ENCODE peak calls at places on chromosomes 5 and 9, in four cellular contexts. E, T, P and F are unnamed samples.
A peak's percentile ranks its signal among the peaks of the same experiment; 100 is the strongest.

GRCh38 chr9:72589684-72590555 is 68.5 kb downstream of the TMC1 start:
- DNase-seq in E (peak; percentile 16), T (no peak), P (no peak), F (no peak)

GRCh38 chr9:14895806-14896205 is 14.4 kb downstream of the FREM1 start:
- DNase-seq in E (peak; percentile 3), T (no peak), P (no peak), F (no peak)

GRCh38 chr9:113568481-113569321 is 105.2 kb downstream of the RGS3 start:
- DNase-seq in E (peak; percentile 43), T (peak; percentile 13), P (no peak), F (peak; percentile 49)

GRCh38 chr9:134361426-134361825 is 35.2 kb downstream of the RXRA start:
- DNase-seq in E (no peak), T (no peak), P (no peak), F (no peak)

GRCh38 chr9:83701769-83702168 is 6.0 kb downstream of the UBQLN1 start:
- DNase-seq in E (peak; percentile 54), T (no peak), P (no peak), F (no peak)

GRCh38 chr5:81750308-81751008 is 439 bp downstream of the SSBP2 start:
- DNase-seq in E (no peak), T (no peak), P (no peak), F (peak; percentile 16)

GRCh38 chr5:177499842-177500241 is 2.4 kb upstream of the PDLIM7 start:
- DNase-seq in E (no peak), T (no peak), P (no peak), F (no peak)

GRCh38 chr5:150670961-150671337 is 9.9 kb downstream of the MYOZ3 start:
- DNase-seq in E (no peak), T (no peak), P (no peak), F (no peak)

GRCh38 chr9:29691758-29692407 is 2118.6 kb upstream of the C9orf72 start:
- DNase-seq in E (no peak), T (no peak), P (no peak), F (peak; percentile 70)

DNA sequence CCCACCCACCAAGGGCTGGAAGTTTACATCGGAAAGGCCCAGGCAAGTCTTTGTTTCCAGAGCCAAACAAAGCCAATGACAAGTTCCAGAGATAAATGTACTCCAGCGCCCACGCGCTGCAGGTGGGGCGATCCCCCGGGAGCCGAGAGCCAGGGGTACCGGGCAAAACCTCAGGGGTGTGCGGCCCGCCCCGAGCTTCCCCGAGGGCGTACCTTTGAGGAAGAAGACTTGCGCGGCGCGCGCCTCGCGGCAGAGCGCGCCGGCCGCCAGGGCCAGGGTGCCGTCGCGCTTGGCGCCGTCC is 671 bp downstream of the DUSP1 start:
- DNase-seq in E (no peak), T (no peak), P (no peak), F (no peak)
- H3K4me1 ChIP-seq in E (peaks cover 19% of the 10 kb centered on the region), T (peaks cover 8% of the 10 kb centered on the region), P (peaks cover 72% of the 10 kb centered on the region), F (peaks cover 8% of the 10 kb centered on the region)

GRCh38 chr5:181221792-181222629 is 1.1 kb upstream of the TRIM41 start:
- DNase-seq in E (peak; percentile 98), T (peak; percentile 97), P (peak; percentile 91), F (peak; percentile 95)
- H3K4me1 ChIP-seq in E (peaks cover 6% of the 10 kb centered on the region), T (peaks cover 6% of the 10 kb centered on the region), P (peaks cover 53% of the 10 kb centered on the region), F (no peaks in the 10 kb centered on the region)

DNA sequence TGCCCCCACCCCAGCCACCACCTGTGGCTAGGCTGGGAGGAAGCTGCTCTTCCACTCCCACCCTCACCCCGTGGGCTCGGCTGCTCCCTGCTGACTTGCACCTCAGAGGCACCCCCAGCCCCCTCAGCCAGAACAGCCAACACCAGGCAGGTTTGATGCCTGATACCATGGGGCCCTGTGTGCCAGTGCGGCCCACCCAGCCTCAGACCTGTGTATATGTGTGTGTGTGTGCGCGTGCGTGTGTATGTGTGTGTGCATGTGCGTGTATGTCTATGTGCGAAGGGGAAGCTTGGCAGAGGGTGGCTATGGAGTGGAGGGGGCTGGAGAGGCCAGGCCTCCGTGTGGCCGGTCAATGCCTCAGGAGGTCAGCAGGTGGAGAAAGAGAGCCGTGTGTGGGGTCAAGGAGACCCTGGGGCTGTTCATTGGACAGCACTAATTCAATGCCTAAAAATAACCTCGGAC is 16.6 kb upstream of the DAB2IP start:
- DNase-seq in E (peak; percentile 13), T (no peak), P (no peak), F (peak; percentile 53)
- H3K4me1 ChIP-seq in E (peaks cover 11% of the 10 kb centered on the region), T (no peaks in the 10 kb centered on the region), P (peaks cover 68% of the 10 kb centered on the region), F (no peaks in the 10 kb centered on the region)

DNA sequence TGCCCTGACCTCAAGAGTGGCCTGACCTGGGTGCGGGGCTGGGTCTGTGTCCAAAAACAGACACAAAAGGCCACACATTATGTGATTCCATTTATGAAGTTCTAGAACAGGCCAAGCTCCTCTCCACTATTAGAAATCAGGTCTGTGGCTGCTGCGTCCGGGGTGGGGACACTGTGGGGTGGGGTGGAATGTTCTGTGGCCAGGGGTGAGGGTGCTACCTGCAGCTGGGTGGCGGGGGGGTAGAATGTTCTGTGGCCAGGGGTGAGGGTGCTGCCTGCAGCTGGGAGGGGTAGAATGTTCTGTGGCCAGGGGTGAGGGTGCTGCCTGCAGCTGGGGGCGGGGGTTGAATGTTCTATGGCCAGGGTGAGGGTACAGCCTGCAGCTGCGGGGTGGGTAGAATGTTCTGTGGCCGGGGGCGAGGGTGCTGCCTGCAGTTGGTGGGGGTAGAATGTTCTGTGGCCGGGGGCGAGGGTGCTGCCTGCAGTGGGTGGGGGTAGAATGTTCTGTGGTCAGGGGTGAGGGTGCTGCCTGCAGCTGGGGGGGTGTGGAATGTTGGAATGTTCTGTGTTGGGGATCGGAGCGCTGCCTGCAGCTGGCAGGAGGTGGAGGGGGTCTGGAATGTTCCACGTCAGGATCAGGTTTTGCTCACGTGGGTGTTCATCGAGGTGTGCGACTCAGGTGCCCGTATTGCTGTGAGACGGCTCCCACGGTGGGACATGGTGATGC is 8.3 kb downstream of the LCN12 start:
- DNase-seq in E (no peak), T (no peak), P (no peak), F (no peak)
- H3K4me1 ChIP-seq in E (no peaks in the 10 kb centered on the region), T (no peaks in the 10 kb centered on the region), P (peaks cover 36% of the 10 kb centered on the region), F (no peaks in the 10 kb centered on the region)

DNA sequence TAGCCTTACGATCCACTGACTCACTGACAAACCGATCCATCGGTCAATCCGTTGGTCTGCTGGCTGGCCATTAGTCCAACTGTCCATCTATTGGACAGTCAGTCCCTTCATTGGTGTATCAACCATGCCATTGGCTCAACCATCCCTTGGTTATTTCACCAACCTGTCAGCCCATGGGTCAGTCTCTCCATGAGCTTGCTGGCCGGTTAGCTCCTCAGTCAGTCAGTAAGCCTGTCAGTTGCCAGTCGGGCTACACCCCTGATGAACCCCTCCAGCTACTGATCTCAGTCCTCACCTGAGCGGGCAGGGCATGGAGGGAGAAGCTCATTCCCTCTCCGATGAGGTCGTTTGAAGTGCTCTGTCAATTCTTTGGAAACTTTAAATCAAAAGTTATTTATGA is 166.5 kb downstream of the FGF18 start:
- DNase-seq in E (no peak), T (no peak), P (no peak), F (no peak)
- H3K4me1 ChIP-seq in E (no peaks in the 10 kb centered on the region), T (no peaks in the 10 kb centered on the region), P (peaks cover 6% of the 10 kb centered on the region), F (no peaks in the 10 kb centered on the region)

GRCh38 chr5:76490970-76491369 is 87.9 kb downstream of the IQGAP2 start:
- DNase-seq in E (no peak), T (no peak), P (no peak), F (no peak)

GRCh38 chr5:76489877-76490688 is 87.0 kb downstream of the IQGAP2 start:
- DNase-seq in E (no peak), T (no peak), P (no peak), F (no peak)

GRCh38 chr5:76487784-76488183 is 84.7 kb downstream of the IQGAP2 start:
- DNase-seq in E (no peak), T (no peak), P (no peak), F (no peak)

GRCh38 chr5:76485511-76485910 is 82.4 kb downstream of the IQGAP2 start:
- DNase-seq in E (no peak), T (no peak), P (no peak), F (no peak)

GRCh38 chr5:76488969-76489368 is 85.9 kb downstream of the IQGAP2 start:
- DNase-seq in E (no peak), T (no peak), P (no peak), F (no peak)
- H3K4me1 ChIP-seq in E (no peaks in the 10 kb centered on the region), T (no peaks in the 10 kb centered on the region), P (no peaks in the 10 kb centered on the region), F (no peaks in the 10 kb centered on the region)